ENCODE peak calls at places on chromosomes 12 and 14, in six cellular contexts. One of them, this sample, is unnamed.

GRCh38 chr12:101087903-101088302 is 122.1 kb downstream of the SLC5A8 start:
- DNase-seq in mesendoderm: no peak
- DNase-seq in neural progenitor cell: no peak
- DNase-seq in trophoblast cell: no peak
- DNase-seq in sigmoid colon: no peak
- DNase-seq in ovary: no peak
- DNase-seq in this sample: no peak

GRCh38 chr12:27340971-27341370 is 8.3 kb downstream of the BMAL2 start:
- DNase-seq in mesendoderm: no peak
- DNase-seq in neural progenitor cell: no peak
- DNase-seq in trophoblast cell: no peak
- DNase-seq in sigmoid colon: no peak
- DNase-seq in ovary: no peak
- DNase-seq in this sample: no peak

GRCh38 chr12:94379479-94380113 is 80.1 kb downstream of the CEP83 start:
- DNase-seq in mesendoderm: no peak
- DNase-seq in neural progenitor cell: no peak
- DNase-seq in trophoblast cell: no peak
- DNase-seq in sigmoid colon: no peak
- DNase-seq in ovary: no peak
- DNase-seq in this sample: no peak

GRCh38 chr14:69090187-69090789 is 62.6 kb downstream of the DCAF5 start:
- DNase-seq in mesendoderm: peak; percentile 61
- DNase-seq in neural progenitor cell: peak; percentile 34
- DNase-seq in trophoblast cell: peak; percentile 51
- DNase-seq in sigmoid colon: no peak
- DNase-seq in ovary: no peak
- DNase-seq in this sample: no peak

GRCh38 chr14:56821807-56822615 is 11.7 kb upstream of the OTX2 start:
- DNase-seq in mesendoderm: no peak
- DNase-seq in neural progenitor cell: no peak
- DNase-seq in trophoblast cell: peak; percentile 97
- DNase-seq in sigmoid colon: no peak
- DNase-seq in ovary: no peak
- DNase-seq in this sample: no peak

GRCh38 chr14:54730156-54730961 is 163.4 kb downstream of the SAMD4A start:
- DNase-seq in mesendoderm: no peak
- DNase-seq in neural progenitor cell: no peak
- DNase-seq in trophoblast cell: no peak
- DNase-seq in sigmoid colon: no peak
- DNase-seq in ovary: no peak
- DNase-seq in this sample: no peak

GRCh38 chr12:31603546-31604009 is 12.6 kb upstream of the DENND5B start:
- DNase-seq in mesendoderm: no peak
- DNase-seq in neural progenitor cell: no peak
- DNase-seq in trophoblast cell: no peak
- DNase-seq in sigmoid colon: no peak
- DNase-seq in ovary: no peak
- DNase-seq in this sample: no peak

GRCh38 chr12:39309516-39309915 is 133.4 kb downstream of the KIF21A start:
- DNase-seq in mesendoderm: no peak
- DNase-seq in neural progenitor cell: no peak
- DNase-seq in trophoblast cell: no peak
- DNase-seq in sigmoid colon: no peak
- DNase-seq in ovary: no peak
- DNase-seq in this sample: no peak

GRCh38 chr12:119705182-119705581 is 37.2 kb downstream of the PRKAB1 start:
- DNase-seq in mesendoderm: no peak
- DNase-seq in neural progenitor cell: no peak
- DNase-seq in trophoblast cell: no peak
- DNase-seq in sigmoid colon: no peak
- DNase-seq in ovary: no peak
- DNase-seq in this sample: no peak

GRCh38 chr12:12891646-12892355 is 439 bp downstream of the GPRC5A start:
- DNase-seq in mesendoderm: no peak
- DNase-seq in neural progenitor cell: no peak
- DNase-seq in trophoblast cell: no peak
- DNase-seq in sigmoid colon: no peak
- DNase-seq in ovary: peak; percentile 42
- DNase-seq in this sample: no peak

GRCh38 chr12:77342275-77342674 is 276.9 kb upstream of the E2F7 start:
- DNase-seq in mesendoderm: no peak
- DNase-seq in neural progenitor cell: no peak
- DNase-seq in trophoblast cell: no peak
- DNase-seq in sigmoid colon: no peak
- DNase-seq in ovary: no peak
- DNase-seq in this sample: no peak

GRCh38 chr14:56709201-56709600 is 101.1 kb downstream of the OTX2 start:
- DNase-seq in mesendoderm: peak; percentile 44
- DNase-seq in neural progenitor cell: no peak
- DNase-seq in trophoblast cell: peak; percentile 8
- DNase-seq in sigmoid colon: no peak
- DNase-seq in ovary: no peak
- DNase-seq in this sample: no peak

GRCh38 chr12:26047401-26048226 is 77.2 kb downstream of the BHLHE41 start:
- DNase-seq in mesendoderm: peak; percentile 85
- DNase-seq in neural progenitor cell: peak; percentile 43
- DNase-seq in trophoblast cell: peak; percentile 11
- DNase-seq in sigmoid colon: no peak
- DNase-seq in ovary: no peak
- DNase-seq in this sample: no peak

GRCh38 chr12:57888407-57889157 is 42.1 kb upstream of the CTDSP2 start:
- DNase-seq in mesendoderm: peak; percentile 75
- DNase-seq in neural progenitor cell: peak; percentile 66
- DNase-seq in trophoblast cell: no peak
- DNase-seq in sigmoid colon: no peak
- DNase-seq in ovary: peak; percentile 45
- DNase-seq in this sample: no peak

GRCh38 chr12:5165296-5165970 is 121.8 kb downstream of the KCNA5 start:
- DNase-seq in mesendoderm: no peak
- DNase-seq in neural progenitor cell: no peak
- DNase-seq in trophoblast cell: no peak
- DNase-seq in sigmoid colon: no peak
- DNase-seq in ovary: no peak
- DNase-seq in this sample: no peak

GRCh38 chr12:5166976-5167375 is 123.3 kb downstream of the KCNA5 start:
- DNase-seq in mesendoderm: peak; percentile 13
- DNase-seq in neural progenitor cell: no peak
- DNase-seq in trophoblast cell: no peak
- DNase-seq in sigmoid colon: no peak
- DNase-seq in ovary: no peak
- DNase-seq in this sample: no peak

GRCh38 chr12:5160827-5161226 is 117.1 kb downstream of the KCNA5 start:
- DNase-seq in mesendoderm: no peak
- DNase-seq in neural progenitor cell: no peak
- DNase-seq in trophoblast cell: no peak
- DNase-seq in sigmoid colon: no peak
- DNase-seq in ovary: no peak
- DNase-seq in this sample: no peak

GRCh38 chr12:5168148-5168547 is 124.5 kb downstream of the KCNA5 start:
- DNase-seq in mesendoderm: peak; percentile 51
- DNase-seq in neural progenitor cell: no peak
- DNase-seq in trophoblast cell: no peak
- DNase-seq in sigmoid colon: no peak
- DNase-seq in ovary: no peak
- DNase-seq in this sample: no peak

DNA sequence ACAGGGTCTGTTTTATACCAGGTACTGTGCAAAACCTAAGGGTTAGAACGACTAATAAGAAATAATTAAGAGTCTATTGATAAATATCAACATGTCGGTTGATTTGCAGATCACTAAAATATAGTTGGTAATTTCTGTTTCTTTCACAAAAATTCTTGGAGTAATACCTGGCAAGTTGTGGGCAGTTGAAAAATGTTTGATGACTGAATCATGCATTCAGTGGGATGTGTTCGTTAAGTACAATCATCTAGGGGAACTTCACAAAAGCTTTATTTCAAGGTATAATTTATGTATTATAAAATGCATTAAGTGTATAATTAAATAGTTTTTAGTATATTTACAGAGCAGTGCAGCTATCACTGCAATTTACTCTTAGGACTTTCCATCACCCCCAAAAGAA is 120.0 kb downstream of the KCNA5 start:
- DNase-seq in mesendoderm: no peak
- DNase-seq in neural progenitor cell: no peak
- DNase-seq in trophoblast cell: no peak
- DNase-seq in sigmoid colon: no peak
- DNase-seq in ovary: no peak
- DNase-seq in this sample: no peak
- H3K27ac ChIP-seq in mesendoderm: no peak overlapping the region
- H3K27ac ChIP-seq in neural progenitor cell: no peak overlapping the region
- H3K27ac ChIP-seq in trophoblast cell: no peak overlapping the region
- H3K27ac ChIP-seq in sigmoid colon: no peak overlapping the region
- H3K27ac ChIP-seq in ovary: no peak overlapping the region
- H3K27ac ChIP-seq in this sample: no peak overlapping the region

GRCh38 chr14:70935135-70935534 is 27.9 kb downstream of the PCNX1 start:
- DNase-seq in mesendoderm: no peak
- DNase-seq in neural progenitor cell: no peak
- DNase-seq in trophoblast cell: no peak
- DNase-seq in sigmoid colon: no peak
- DNase-seq in ovary: no peak
- DNase-seq in this sample: no peak

GRCh38 chr14:70931008-70931407 is 23.7 kb downstream of the PCNX1 start:
- DNase-seq in mesendoderm: no peak
- DNase-seq in neural progenitor cell: no peak
- DNase-seq in trophoblast cell: no peak
- DNase-seq in sigmoid colon: no peak
- DNase-seq in ovary: no peak
- DNase-seq in this sample: no peak

GRCh38 chr14:70934084-70934483 is 26.8 kb downstream of the PCNX1 start:
- DNase-seq in mesendoderm: no peak
- DNase-seq in neural progenitor cell: no peak
- DNase-seq in trophoblast cell: no peak
- DNase-seq in sigmoid colon: no peak
- DNase-seq in ovary: no peak
- DNase-seq in this sample: no peak

DNA sequence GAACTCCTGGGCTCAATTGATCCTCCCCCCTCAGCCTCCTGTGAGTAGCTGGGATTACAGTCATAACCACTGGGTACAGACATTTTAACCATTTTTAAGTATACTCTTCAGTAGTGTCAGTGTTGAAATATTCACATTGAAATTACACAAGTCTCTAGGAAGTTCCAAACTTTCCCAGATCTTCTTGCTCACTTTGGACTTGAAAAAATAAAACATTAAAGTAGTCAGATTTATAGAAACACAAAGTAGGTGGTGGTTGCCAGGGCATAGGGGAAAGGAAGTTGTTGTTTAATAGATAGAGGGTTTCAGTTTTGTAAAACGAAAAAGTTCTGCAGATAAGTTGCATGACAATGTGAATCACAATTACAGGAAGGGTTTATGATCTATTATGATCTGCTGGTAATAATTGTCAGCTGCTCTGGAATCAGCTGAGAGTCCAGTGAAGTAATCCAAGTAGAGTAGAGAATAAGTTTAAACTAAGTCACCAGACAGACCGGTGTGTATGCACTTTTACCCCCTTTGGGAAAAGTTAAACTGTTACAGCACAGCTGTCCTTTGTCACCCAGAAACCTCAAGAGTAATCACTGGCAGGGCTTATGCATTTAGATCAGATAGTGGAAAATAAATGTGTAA is 27.4 kb downstream of the PCNX1 start:
- DNase-seq in mesendoderm: no peak
- DNase-seq in neural progenitor cell: no peak
- DNase-seq in trophoblast cell: no peak
- DNase-seq in sigmoid colon: no peak
- DNase-seq in ovary: no peak
- DNase-seq in this sample: no peak
- H3K27ac ChIP-seq in mesendoderm: no peak overlapping the region
- H3K27ac ChIP-seq in neural progenitor cell: no peak overlapping the region
- H3K27ac ChIP-seq in trophoblast cell: no peak overlapping the region
- H3K27ac ChIP-seq in sigmoid colon: peak overlapping the region; percentile 56
- H3K27ac ChIP-seq in ovary: peak overlapping the region; percentile 5
- H3K27ac ChIP-seq in this sample: peak overlapping the region; percentile 74

DNA sequence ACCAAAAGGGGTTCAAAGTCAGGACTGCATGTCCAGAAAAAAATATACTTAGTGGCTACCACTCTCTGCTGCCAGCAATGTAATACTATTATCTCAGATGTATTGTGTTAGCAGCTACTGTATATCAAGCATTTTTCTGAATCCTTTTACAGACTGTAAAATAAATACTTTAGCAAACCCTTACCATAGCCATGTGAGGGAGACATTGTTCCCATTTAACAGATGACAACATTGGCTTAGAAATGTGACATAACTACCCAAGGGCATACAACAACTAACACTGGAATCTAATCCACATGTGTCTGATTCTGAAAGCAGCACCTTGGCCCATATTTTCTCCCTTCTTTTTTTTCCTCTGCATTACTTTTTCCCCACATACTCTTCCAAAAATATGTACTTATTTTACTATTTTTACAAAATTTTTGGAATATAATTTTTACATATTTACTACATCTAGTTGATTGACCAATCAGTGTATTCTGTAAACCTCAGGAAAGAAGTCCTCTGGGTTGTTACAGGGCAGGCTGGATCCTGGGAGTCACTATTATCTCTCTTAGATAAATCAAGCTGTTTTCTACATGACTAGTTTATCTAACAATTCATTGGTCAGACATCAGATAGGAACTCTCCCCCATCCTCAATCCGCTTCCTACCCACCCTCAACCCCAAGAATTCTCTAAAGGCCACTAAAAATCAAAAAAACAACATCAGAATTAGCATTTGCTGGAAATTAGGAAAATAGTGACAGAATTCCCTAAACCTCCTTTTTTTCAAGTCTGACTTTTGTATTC is 154.1 kb downstream of the BTG1 start:
- DNase-seq in mesendoderm: peak; percentile 44
- DNase-seq in neural progenitor cell: no peak
- DNase-seq in trophoblast cell: no peak
- DNase-seq in sigmoid colon: no peak
- DNase-seq in ovary: no peak
- DNase-seq in this sample: no peak
- H3K27ac ChIP-seq in mesendoderm: no peak overlapping the region
- H3K27ac ChIP-seq in neural progenitor cell: no peak overlapping the region
- H3K27ac ChIP-seq in trophoblast cell: no peak overlapping the region
- H3K27ac ChIP-seq in sigmoid colon: no peak overlapping the region
- H3K27ac ChIP-seq in ovary: no peak overlapping the region
- H3K27ac ChIP-seq in this sample: peak overlapping the region; percentile 44

DNA sequence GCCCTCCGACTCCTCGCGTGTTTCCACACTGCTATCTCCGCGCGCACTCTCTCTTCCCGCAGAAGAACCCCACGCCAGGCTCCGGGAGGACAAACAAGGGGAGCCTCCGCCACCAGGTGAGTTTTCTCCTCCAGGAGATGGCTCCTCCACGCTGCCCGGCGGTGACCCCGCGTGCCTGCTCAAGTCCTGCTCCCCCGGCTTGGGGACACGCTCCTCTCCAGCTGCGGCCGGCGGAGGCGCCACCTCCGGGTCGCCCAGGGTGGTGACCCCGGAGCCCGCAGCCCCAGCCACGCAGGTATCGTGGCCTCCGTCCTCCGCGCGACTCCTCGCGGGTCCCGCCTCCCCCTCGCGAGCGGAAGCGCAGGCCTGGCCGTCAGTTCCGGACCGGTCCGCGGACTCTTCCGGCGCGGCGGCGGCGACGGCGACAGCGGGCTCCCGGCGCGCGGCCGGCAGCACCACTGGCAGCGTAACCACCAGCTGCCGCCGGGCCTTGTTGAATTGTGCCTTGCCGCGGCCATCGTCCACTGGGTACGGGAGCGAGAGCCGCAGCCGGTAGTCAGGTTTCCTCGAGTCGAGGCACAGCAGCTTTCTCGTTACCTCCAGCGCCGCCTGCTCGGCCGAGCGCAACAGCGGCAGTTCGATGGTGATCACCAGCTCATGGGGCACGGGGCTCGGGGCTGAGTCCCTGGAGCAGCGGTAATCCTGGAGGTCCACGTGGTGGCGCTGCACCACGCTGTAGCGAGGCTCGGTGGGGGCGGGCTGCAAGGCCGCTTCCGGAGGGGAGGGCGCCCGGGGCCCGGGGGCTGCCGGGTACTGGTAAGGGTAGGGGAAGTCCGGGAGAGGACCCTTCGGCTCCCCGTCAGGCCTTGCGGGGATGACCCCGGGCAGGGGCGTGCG is 1.1 kb downstream of the DNAAF2 start:
- DNase-seq in mesendoderm: peak; percentile 98
- DNase-seq in neural progenitor cell: peak; percentile 98
- DNase-seq in trophoblast cell: peak; percentile 95
- DNase-seq in sigmoid colon: peak; percentile 96
- DNase-seq in ovary: peak; percentile 91
- DNase-seq in this sample: peak; percentile 99
- H3K27ac ChIP-seq in mesendoderm: peak overlapping the region; percentile 99
- H3K27ac ChIP-seq in neural progenitor cell: peak overlapping the region; percentile 95
- H3K27ac ChIP-seq in trophoblast cell: peak overlapping the region; percentile 97
- H3K27ac ChIP-seq in sigmoid colon: peak overlapping the region; percentile 98
- H3K27ac ChIP-seq in ovary: peak overlapping the region; percentile 92
- H3K27ac ChIP-seq in this sample: peak overlapping the region; percentile 99